ENCODE peak calls at places on chromosomes 3 and 15, in ten cellular contexts. One of them, this sample, is unnamed.

GRCh38 chr15:77369168-77369567 is 50.7 kb downstream of the PEAK1 start:
- DNase-seq in A549: no peak
- DNase-seq in body of pancreas: no peak
- DNase-seq in sigmoid colon: no peak
- DNase-seq in stomach: no peak
- DNase-seq in H54: no peak
- DNase-seq in lower leg skin: no peak
- DNase-seq in right lobe of liver: no peak
- DNase-seq in IMR-90: peak; percentile 52
- DNase-seq in ovary: no peak
- DNase-seq in this sample: no peak

GRCh38 chr3:71881732-71882131 is 96.8 kb upstream of the PROK2 start:
- DNase-seq in sigmoid colon: no peak
- DNase-seq in right lobe of liver: no peak
- DNase-seq in IMR-90: no peak
- DNase-seq in A549: no peak
- DNase-seq in stomach: no peak
- DNase-seq in lower leg skin: no peak
- DNase-seq in H54: no peak
- DNase-seq in ovary: no peak
- DNase-seq in body of pancreas: no peak
- DNase-seq in this sample: no peak

GRCh38 chr3:184742676-184743135 is 30.8 kb upstream of the MAGEF1 start:
- DNase-seq in right lobe of liver: no peak
- DNase-seq in ovary: no peak
- DNase-seq in sigmoid colon: no peak
- DNase-seq in body of pancreas: no peak
- DNase-seq in H54: no peak
- DNase-seq in lower leg skin: no peak
- DNase-seq in IMR-90: no peak
- DNase-seq in A549: no peak
- DNase-seq in stomach: peak; percentile 13
- DNase-seq in this sample: no peak

GRCh38 chr3:170724599-170724998 is 138.7 kb upstream of the SLC7A14 start:
- DNase-seq in lower leg skin: peak; percentile 43
- DNase-seq in body of pancreas: peak; percentile 37
- DNase-seq in stomach: no peak
- DNase-seq in IMR-90: peak; percentile 82
- DNase-seq in A549: no peak
- DNase-seq in sigmoid colon: peak; percentile 70
- DNase-seq in ovary: peak; percentile 44
- DNase-seq in H54: no peak
- DNase-seq in right lobe of liver: no peak
- DNase-seq in this sample: no peak

GRCh38 chr15:32718082-32718821 is 448 bp downstream of the GREM1 start:
- DNase-seq in right lobe of liver: no peak
- DNase-seq in body of pancreas: no peak
- DNase-seq in lower leg skin: no peak
- DNase-seq in H54: no peak
- DNase-seq in stomach: no peak
- DNase-seq in ovary: no peak
- DNase-seq in sigmoid colon: no peak
- DNase-seq in A549: peak; percentile 57
- DNase-seq in IMR-90: no peak
- DNase-seq in this sample: no peak

GRCh38 chr3:53775834-53776251 is 70.4 kb downstream of the CHDH start:
- DNase-seq in lower leg skin: no peak
- DNase-seq in stomach: no peak
- DNase-seq in A549: no peak
- DNase-seq in H54: no peak
- DNase-seq in sigmoid colon: no peak
- DNase-seq in right lobe of liver: no peak
- DNase-seq in IMR-90: no peak
- DNase-seq in ovary: no peak
- DNase-seq in body of pancreas: no peak
- DNase-seq in this sample: no peak

GRCh38 chr3:150371741-150372254 is 36.3 kb upstream of the TSC22D2 start:
- DNase-seq in body of pancreas: peak; percentile 89
- DNase-seq in ovary: no peak
- DNase-seq in H54: peak; percentile 14
- DNase-seq in stomach: peak; percentile 43
- DNase-seq in right lobe of liver: no peak
- DNase-seq in sigmoid colon: peak; percentile 77
- DNase-seq in A549: peak; percentile 97
- DNase-seq in IMR-90: peak; percentile 99
- DNase-seq in lower leg skin: peak; percentile 80
- DNase-seq in this sample: no peak

GRCh38 chr15:99385865-99386264 is 134.6 kb downstream of the LRRC28 start:
- DNase-seq in A549: peak; percentile 58
- DNase-seq in H54: no peak
- DNase-seq in IMR-90: peak; percentile 52
- DNase-seq in body of pancreas: peak; percentile 35
- DNase-seq in ovary: peak; percentile 85
- DNase-seq in stomach: peak; percentile 65
- DNase-seq in sigmoid colon: no peak
- DNase-seq in lower leg skin: no peak
- DNase-seq in right lobe of liver: peak; percentile 88
- DNase-seq in this sample: no peak

GRCh38 chr3:150074697-150075416 is 104.2 kb upstream of the PFN2 start:
- DNase-seq in IMR-90: no peak
- DNase-seq in A549: no peak
- DNase-seq in sigmoid colon: no peak
- DNase-seq in stomach: no peak
- DNase-seq in lower leg skin: no peak
- DNase-seq in H54: no peak
- DNase-seq in body of pancreas: no peak
- DNase-seq in ovary: no peak
- DNase-seq in right lobe of liver: no peak
- DNase-seq in this sample: no peak

GRCh38 chr15:101368868-101369642 is 74.0 kb upstream of the SNRPA1 start:
- DNase-seq in lower leg skin: no peak
- DNase-seq in ovary: no peak
- DNase-seq in IMR-90: no peak
- DNase-seq in right lobe of liver: peak; percentile 34
- DNase-seq in sigmoid colon: no peak
- DNase-seq in H54: no peak
- DNase-seq in body of pancreas: no peak
- DNase-seq in stomach: no peak
- DNase-seq in A549: no peak
- DNase-seq in this sample: no peak

GRCh38 chr15:81073796-81074195 is 60.3 kb upstream of the CFAP161 start:
- DNase-seq in H54: no peak
- DNase-seq in sigmoid colon: no peak
- DNase-seq in stomach: no peak
- DNase-seq in body of pancreas: no peak
- DNase-seq in ovary: no peak
- DNase-seq in A549: no peak
- DNase-seq in right lobe of liver: no peak
- DNase-seq in IMR-90: no peak
- DNase-seq in lower leg skin: no peak
- DNase-seq in this sample: no peak

GRCh38 chr3:77014236-77014635 is 25.7 kb upstream of the ROBO2 start:
- DNase-seq in lower leg skin: no peak
- DNase-seq in body of pancreas: no peak
- DNase-seq in H54: no peak
- DNase-seq in ovary: no peak
- DNase-seq in IMR-90: no peak
- DNase-seq in right lobe of liver: no peak
- DNase-seq in stomach: no peak
- DNase-seq in sigmoid colon: no peak
- DNase-seq in A549: no peak
- DNase-seq in this sample: no peak

GRCh38 chr3:171851685-171852084 is 8.5 kb downstream of the TMEM212 start:
- DNase-seq in IMR-90: peak; percentile 87
- DNase-seq in A549: peak; percentile 66
- DNase-seq in body of pancreas: peak; percentile 49
- DNase-seq in sigmoid colon: no peak
- DNase-seq in lower leg skin: no peak
- DNase-seq in H54: no peak
- DNase-seq in right lobe of liver: no peak
- DNase-seq in ovary: no peak
- DNase-seq in stomach: no peak
- DNase-seq in this sample: no peak
- TF ChIP-seq POLR2A in IMR-90: no peak
- TF ChIP-seq POLR2A in A549: no peak
- TF ChIP-seq POLR2A in body of pancreas: no peak
- TF ChIP-seq POLR2A in sigmoid colon: no peak
- TF ChIP-seq POLR2A in lower leg skin: no peak
- TF ChIP-seq POLR2A in H54: no peak
- TF ChIP-seq POLR2A in right lobe of liver: no peak
- TF ChIP-seq POLR2A in ovary: no peak
- TF ChIP-seq POLR2A in stomach: no peak
- TF ChIP-seq POLR2A in this sample: no peak

DNA sequence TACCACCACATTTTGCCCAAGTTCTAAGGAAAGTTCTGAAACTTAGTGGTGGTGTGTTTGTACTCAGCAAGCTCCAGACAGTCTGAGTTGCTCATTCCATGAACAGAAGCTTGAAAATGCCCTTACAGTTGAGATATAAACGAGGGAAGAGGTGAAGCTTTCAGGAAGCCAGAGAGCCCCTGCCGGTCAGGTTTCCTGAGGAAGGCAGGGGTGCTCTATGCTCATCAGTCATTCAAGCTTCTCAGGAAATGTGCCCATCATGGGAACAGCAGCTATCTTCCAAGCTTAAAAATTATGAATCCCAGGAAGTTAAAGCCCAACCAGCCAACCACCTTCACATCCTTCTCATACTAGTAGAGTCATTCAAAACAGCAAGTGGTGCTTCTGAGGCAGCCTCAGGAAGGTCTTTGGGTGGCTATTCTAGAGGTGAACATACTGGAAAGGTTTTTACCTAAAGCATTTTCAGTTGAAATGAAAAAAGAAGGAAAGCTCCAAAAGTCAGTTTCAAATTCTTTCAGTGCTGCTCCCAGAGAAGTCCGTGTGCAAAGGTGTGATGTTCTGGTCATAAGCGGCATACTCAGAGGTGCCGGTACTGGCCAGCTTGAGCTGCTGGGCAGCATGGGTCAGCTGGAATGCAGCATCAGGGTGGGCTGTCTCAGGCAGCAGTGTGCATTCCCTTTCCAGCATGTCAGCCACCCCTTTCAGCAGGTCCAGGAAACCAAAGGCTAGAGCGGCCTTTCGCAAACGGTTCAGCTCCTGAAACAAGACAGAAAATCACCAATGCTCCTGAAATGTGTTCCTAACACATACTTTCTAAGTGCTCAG is 31.8 kb downstream of the INTS14 start:
- DNase-seq in right lobe of liver: no peak
- DNase-seq in lower leg skin: no peak
- DNase-seq in stomach: no peak
- DNase-seq in IMR-90: no peak
- DNase-seq in body of pancreas: no peak
- DNase-seq in H54: no peak
- DNase-seq in ovary: no peak
- DNase-seq in sigmoid colon: no peak
- DNase-seq in A549: no peak
- DNase-seq in this sample: no peak
- TF ChIP-seq POLR2A in right lobe of liver: no peak
- TF ChIP-seq POLR2A in lower leg skin: no peak
- TF ChIP-seq POLR2A in stomach: no peak
- TF ChIP-seq POLR2A in IMR-90: no peak
- TF ChIP-seq POLR2A in body of pancreas: no peak
- TF ChIP-seq POLR2A in H54: no peak
- TF ChIP-seq POLR2A in ovary: no peak
- TF ChIP-seq POLR2A in sigmoid colon: no peak
- TF ChIP-seq POLR2A in A549: no peak
- TF ChIP-seq POLR2A in this sample: no peak

DNA sequence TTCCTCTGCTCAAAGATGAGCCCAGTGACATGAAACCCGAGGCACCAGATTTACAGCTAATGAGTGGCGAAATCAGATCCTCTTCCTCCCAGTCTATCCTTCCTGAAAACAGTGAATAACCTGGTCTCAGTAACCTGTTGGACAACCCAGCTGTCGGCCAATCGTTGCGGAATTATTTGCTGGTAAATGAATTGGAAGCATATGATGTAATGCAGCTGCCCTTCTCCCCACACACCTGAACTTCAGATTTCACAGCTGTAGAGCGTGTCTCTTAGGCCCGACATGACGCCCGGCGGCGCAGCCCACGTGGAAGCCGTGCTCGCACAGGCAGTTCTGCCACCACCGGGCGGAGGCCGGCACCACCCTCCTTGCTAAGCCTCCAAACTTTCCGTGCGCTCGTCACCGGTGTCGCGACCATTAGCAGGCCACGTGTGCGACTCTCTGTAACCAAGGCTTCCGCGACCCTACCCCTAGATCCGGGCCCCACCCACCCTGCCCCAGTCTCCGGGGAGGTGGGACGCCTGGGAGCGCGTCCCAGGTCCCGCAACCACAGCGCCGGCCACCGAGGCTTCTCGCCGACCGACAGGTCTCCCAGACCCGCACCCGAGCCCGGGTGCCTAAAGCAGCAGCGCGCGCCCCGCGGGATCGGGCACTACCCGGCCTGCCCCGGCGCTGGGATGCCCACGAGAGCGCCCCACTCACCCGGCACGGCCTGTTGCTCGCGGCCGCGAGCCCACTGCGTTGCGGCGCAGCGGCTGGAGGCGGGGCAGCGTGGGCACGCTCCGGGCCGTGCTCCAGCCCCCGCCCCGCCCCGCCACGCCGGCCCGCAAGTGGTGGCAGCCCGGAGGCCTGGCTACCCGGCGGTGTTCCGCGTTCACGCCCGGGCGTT is at the start of gene RIOX2:
- DNase-seq in A549: peak; percentile 79
- DNase-seq in ovary: peak; percentile 74
- DNase-seq in H54: peak; percentile 73
- DNase-seq in IMR-90: peak; percentile 62
- DNase-seq in body of pancreas: peak; percentile 86
- DNase-seq in stomach: peak; percentile 78
- DNase-seq in lower leg skin: peak; percentile 61
- DNase-seq in right lobe of liver: peak; percentile 86
- DNase-seq in sigmoid colon: peak; percentile 85
- DNase-seq in this sample: peak; percentile 70
- TF ChIP-seq POLR2A in A549: peak; percentile 89
- TF ChIP-seq POLR2A in ovary: peak; percentile 30
- TF ChIP-seq POLR2A in H54: peak; percentile 91
- TF ChIP-seq POLR2A in IMR-90: no peak
- TF ChIP-seq POLR2A in body of pancreas: peak; percentile 78
- TF ChIP-seq POLR2A in stomach: no peak
- TF ChIP-seq POLR2A in lower leg skin: no peak
- TF ChIP-seq POLR2A in right lobe of liver: peak; percentile 78
- TF ChIP-seq POLR2A in sigmoid colon: no peak
- TF ChIP-seq POLR2A in this sample: peak; percentile 82

DNA sequence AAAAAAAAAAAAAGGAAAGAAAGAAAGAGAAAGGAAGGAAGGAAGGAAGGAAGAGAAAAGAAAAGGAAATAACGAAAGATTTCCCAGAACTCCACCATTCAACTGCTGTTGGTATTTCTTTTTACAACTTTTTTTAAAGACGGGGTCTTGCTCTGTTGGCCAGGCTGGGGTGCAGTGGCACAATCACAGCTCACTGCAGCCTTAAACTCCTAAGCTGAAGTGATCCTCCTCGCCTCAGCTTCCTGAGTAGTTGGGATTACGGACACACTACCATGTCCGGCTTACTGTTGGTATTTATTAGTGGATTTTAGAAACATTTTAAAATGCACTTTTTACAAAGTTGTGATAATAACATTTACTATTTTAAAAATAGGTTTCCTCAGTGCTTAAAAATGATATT is 15.0 kb upstream of the USP3 start:
- DNase-seq in IMR-90: no peak
- DNase-seq in ovary: no peak
- DNase-seq in body of pancreas: no peak
- DNase-seq in right lobe of liver: peak; percentile 27
- DNase-seq in stomach: no peak
- DNase-seq in A549: no peak
- DNase-seq in lower leg skin: no peak
- DNase-seq in H54: no peak
- DNase-seq in sigmoid colon: no peak
- DNase-seq in this sample: no peak
- TF ChIP-seq POLR2A in IMR-90: no peak
- TF ChIP-seq POLR2A in ovary: no peak
- TF ChIP-seq POLR2A in body of pancreas: no peak
- TF ChIP-seq POLR2A in right lobe of liver: no peak
- TF ChIP-seq POLR2A in stomach: no peak
- TF ChIP-seq POLR2A in A549: no peak
- TF ChIP-seq POLR2A in lower leg skin: no peak
- TF ChIP-seq POLR2A in H54: no peak
- TF ChIP-seq POLR2A in sigmoid colon: no peak
- TF ChIP-seq POLR2A in this sample: no peak

This sample was measured in GM12892.